ENCODE peak calls at places on chromosomes 11 and 22, in ten cellular contexts. B, G, J, U, Z, F, L, D, V and M are unnamed samples.

GRCh38 chr11:130655308-130655707 is 206.9 kb downstream of the ADAMTS15 start:
- DNase-seq in B (no peak), G (no peak), J (no peak), U (no peak), Z (no peak), F (no peak), L (no peak), D (no peak), V (no peak), M (no peak)

GRCh38 chr11:8256271-8257002 is 7.2 kb downstream of the LMO1 start:
- DNase-seq in B (no peak), G (no peak), J (no peak), U (peak; percentile 14), Z (peak; percentile 35), F (no peak), L (no peak), D (no peak), V (no peak), M (no peak)

GRCh38 chr11:101945418-101945817 is 29.1 kb upstream of the ANGPTL5 start:
- DNase-seq in B (no peak), G (no peak), J (no peak), U (no peak), Z (no peak), F (no peak), L (no peak), D (no peak), V (no peak), M (no peak)

GRCh38 chr11:33500865-33501479 is 199.7 kb downstream of the C11orf91 start:
- DNase-seq in B (no peak), G (no peak), J (peak; percentile 67), U (no peak), Z (no peak), F (no peak), L (peak; percentile 72), D (peak; percentile 68), V (no peak), M (peak; percentile 68)

GRCh38 chr11:88151866-88152265 is 23.4 kb downstream of the RAB38 start:
- DNase-seq in B (no peak), G (no peak), J (peak; percentile 25), U (no peak), Z (no peak), F (no peak), L (no peak), D (no peak), V (no peak), M (no peak)

GRCh38 chr11:3092603-3093141 is 35.4 kb upstream of the CARS1 start:
- DNase-seq in B (no peak), G (no peak), J (no peak), U (no peak), Z (no peak), F (no peak), L (no peak), D (no peak), V (no peak), M (no peak)

GRCh38 chr11:60625262-60625661 is 74.2 kb upstream of the MS4A8 start:
- DNase-seq in B (no peak), G (no peak), J (peak; percentile 28), U (no peak), Z (no peak), F (no peak), L (peak; percentile 49), D (peak; percentile 67), V (no peak), M (peak; percentile 53)

GRCh38 chr11:116563028-116563712 is 209.6 kb downstream of the BUD13 start:
- DNase-seq in B (no peak), G (no peak), J (no peak), U (no peak), Z (no peak), F (peak; percentile 20), L (no peak), D (peak; percentile 54), V (no peak), M (no peak)

GRCh38 chr22:33438273-33438672 is 380.1 kb upstream of the SYN3 start:
- DNase-seq in B (no peak), G (peak; percentile 62), J (peak; percentile 62), U (no peak), Z (no peak), F (peak; percentile 72), L (no peak), D (no peak), V (no peak), M (peak; percentile 77)

GRCh38 chr11:65251476-65251875 is 10.3 kb upstream of the POLA2 start:
- DNase-seq in B (no peak), G (no peak), J (peak; percentile 13), U (no peak), Z (no peak), F (no peak), L (no peak), D (no peak), V (no peak), M (peak; percentile 67)

GRCh38 chr22:43554259-43554636 is 142.4 kb downstream of the MPPED1 start:
- DNase-seq in B (no peak), G (no peak), J (no peak), U (no peak), Z (peak; percentile 12), F (no peak), L (no peak), D (no peak), V (no peak), M (no peak)

GRCh38 chr11:62217191-62217748 is 8.8 kb downstream of the SCGB2A1 start:
- DNase-seq in B (no peak), G (no peak), J (peak; percentile 9), U (no peak), Z (no peak), F (no peak), L (peak; percentile 50), D (peak; percentile 56), V (no peak), M (peak; percentile 43)

GRCh38 chr11:83449338-83449913 is 163.3 kb upstream of the CCDC90B start:
- DNase-seq in B (no peak), G (no peak), J (no peak), U (no peak), Z (no peak), F (no peak), L (no peak), D (no peak), V (no peak), M (no peak)

GRCh38 chr22:46575915-46576555 is 38.6 kb upstream of the CELSR1 start:
- DNase-seq in B (peak; percentile 14), G (no peak), J (no peak), U (peak; percentile 63), Z (no peak), F (no peak), L (peak; percentile 20), D (no peak), V (no peak), M (no peak)

GRCh38 chr22:37088750-37089408 is 20.6 kb downstream of the TMPRSS6 start:
- DNase-seq in B (no peak), G (no peak), J (no peak), U (no peak), Z (no peak), F (no peak), L (no peak), D (no peak), V (no peak), M (no peak)

GRCh38 chr11:72735495-72736027 is 16.6 kb downstream of the ARAP1 start:
- DNase-seq in B (no peak), G (no peak), J (peak; percentile 47), U (peak; percentile 72), Z (no peak), F (no peak), L (no peak), D (peak; percentile 61), V (no peak), M (peak; percentile 51)

GRCh38 chr11:13249177-13249576 is 28.4 kb upstream of the BMAL1 start:
- DNase-seq in B (no peak), G (no peak), J (no peak), U (no peak), Z (no peak), F (no peak), L (no peak), D (no peak), V (no peak), M (no peak)

GRCh38 chr11:6979365-6979764 is 40.8 kb downstream of the ZNF214 start:
- DNase-seq in B (no peak), G (no peak), J (peak; percentile 44), U (no peak), Z (no peak), F (no peak), L (no peak), D (no peak), V (no peak), M (peak; percentile 13)

GRCh38 chr11:46676436-46677158 is 23.8 kb downstream of the ARHGAP1 start:
- DNase-seq in B (no peak), G (no peak), J (no peak), U (peak; percentile 85), Z (peak; percentile 83), F (no peak), L (no peak), D (no peak), V (no peak), M (no peak)

GRCh38 chr11:103927535-103927934 is 108.9 kb upstream of the DDI1 start:
- DNase-seq in B (peak; percentile 19), G (no peak), J (peak; percentile 67), U (no peak), Z (no peak), F (no peak), L (no peak), D (peak; percentile 25), V (no peak), M (peak; percentile 77)

GRCh38 chr11:35655856-35656255 is 6.7 kb upstream of the TRIM44 start:
- DNase-seq in B (no peak), G (no peak), J (no peak), U (no peak), Z (no peak), F (no peak), L (no peak), D (no peak), V (no peak), M (no peak)

GRCh38 chr11:60363542-60364525 is 14.5 kb upstream of the MS4A7 start:
- DNase-seq in B (peak; percentile 38), G (no peak), J (peak; percentile 40), U (no peak), Z (no peak), F (peak; percentile 9), L (peak; percentile 76), D (peak; percentile 81), V (peak; percentile 79), M (peak; percentile 64)